ENCODE peak calls at places on chromosomes 3 and 15, in four cellular contexts. F is A549, U is heart left ventricle, E is suprapubic skin. Q is an unnamed sample.

GRCh38 chr15:50135123-50135541 is 16.1 kb upstream of the ATP8B4 start:
- DNase-seq in F (peak), U (no peak), E (no peak), Q (no peak)

GRCh38 chr3:150460484-150460883 is 52.4 kb downstream of the TSC22D2 start:
- DNase-seq in F (no peak), U (no peak), E (no peak), Q (peak)

GRCh38 chr15:48336940-48337339 is 5.7 kb downstream of the DUT start:
- DNase-seq in F (no peak), U (no peak), E (no peak), Q (no peak)

GRCh38 chr3:196686436-196686835 is 25.6 kb downstream of the CEP19 start:
- DNase-seq in F (no peak), U (no peak), E (no peak), Q (no peak)

GRCh38 chr15:26564354-26564753 is 208.5 kb downstream of the GABRB3 start:
- DNase-seq in F (no peak), U (no peak), E (no peak), Q (no peak)

GRCh38 chr3:114519415-114519814 is 225.6 kb downstream of the TIGIT start:
- DNase-seq in F (peak), U (no peak), E (no peak), Q (peak)

GRCh38 chr3:194296448-194296831 is 54.7 kb downstream of the CPN2 start:
- DNase-seq in F (peak), U (no peak), E (no peak), Q (peak)

GRCh38 chr3:101036213-101036618 is 43.0 kb upstream of the ABI3BP start:
- DNase-seq in F (peak), U (no peak), E (no peak), Q (peak)

GRCh38 chr15:34188711-34189110 is 21.2 kb downstream of the KATNBL1 start:
- DNase-seq in F (no peak), U (no peak), E (no peak), Q (no peak)

GRCh38 chr15:83372434-83372873 is 74.7 kb upstream of the SH3GL3 start:
- DNase-seq in F (no peak), U (no peak), E (no peak), Q (no peak)

GRCh38 chr3:168029705-168030104 is 66.0 kb downstream of the GOLIM4 start:
- DNase-seq in F (no peak), U (no peak), E (no peak), Q (no peak)

GRCh38 chr3:168625477-168625876 is 529.8 kb upstream of the GOLIM4 start:
- DNase-seq in F (no peak), U (no peak), E (no peak), Q (no peak)

GRCh38 chr3:12716605-12717121 is 42.4 kb downstream of the TMEM40 start:
- DNase-seq in F (no peak), U (no peak), E (no peak), Q (no peak)

GRCh38 chr15:65344909-65345275 is 32.9 kb downstream of the IGDCC3 start:
- DNase-seq in F (no peak), U (no peak), E (no peak), Q (no peak)

GRCh38 chr3:188261011-188261410 is 107.1 kb downstream of the LPP start:
- DNase-seq in F (no peak), U (no peak), E (no peak), Q (no peak)

GRCh38 chr15:57329582-57330367 is 46.5 kb upstream of the CGNL1 start:
- DNase-seq in F (no peak), U (no peak), E (no peak), Q (no peak)

GRCh38 chr3:13110678-13111116 is 37.5 kb upstream of the IQSEC1 start:
- DNase-seq in F (no peak), U (no peak), E (no peak), Q (no peak)

GRCh38 chr3:56753206-56753605 is 48.5 kb downstream of the ARHGEF3 start:
- DNase-seq in F (no peak), U (no peak), E (no peak), Q (no peak)

GRCh38 chr3:63349583-63350177 is 71.6 kb downstream of the SYNPR start:
- DNase-seq in F (peak), U (no peak), E (no peak), Q (peak)

GRCh38 chr3:137958635-137959034 is 51.3 kb upstream of the CLDN18 start:
- DNase-seq in F (no peak), U (no peak), E (no peak), Q (no peak)

GRCh38 chr3:56783644-56784451 is 17.9 kb downstream of the ARHGEF3 start:
- DNase-seq in F (peak), U (peak), E (no peak), Q (no peak)

GRCh38 chr3:190696777-190697501 is 165.6 kb downstream of the GMNC start:
- DNase-seq in F (peak), U (no peak), E (no peak), Q (peak)

GRCh38 chr3:195148553-195148952 is 122.4 kb downstream of the XXYLT1 start:
- DNase-seq in F (no peak), U (no peak), E (no peak), Q (no peak)

GRCh38 chr3:169365993-169366915 is 297.3 kb downstream of the MECOM start:
- DNase-seq in F (no peak), U (no peak), E (no peak), Q (no peak)

GRCh38 chr3:32292085-32292796 is 53.8 kb downstream of the CMTM8 start:
- DNase-seq in F (no peak), U (no peak), E (no peak), Q (no peak)

GRCh38 chr3:79085166-79085565 is 682.6 kb downstream of the ROBO1 start:
- DNase-seq in F (no peak), U (no peak), E (no peak), Q (no peak)

GRCh38 chr15:99105516-99106341 is 849 bp downstream of the SYNM start:
- DNase-seq in F (peak), U (peak), E (peak), Q (peak)

GRCh38 chr15:25859838-25860645 is 3.1 kb downstream of the ATP10A start:
- DNase-seq in F (no peak), U (no peak), E (no peak), Q (no peak)

GRCh38 chr3:23402728-23403505 is 199.8 kb downstream of the UBE2E2 start:
- DNase-seq in F (no peak), U (no peak), E (no peak), Q (no peak)

GRCh38 chr3:74575857-74576256 is 38.6 kb downstream of the CNTN3 start:
- DNase-seq in F (no peak), U (no peak), E (no peak), Q (no peak)

GRCh38 chr15:70361891-70362290 is 264.2 kb upstream of the TLE3 start:
- DNase-seq in F (no peak), U (no peak), E (no peak), Q (no peak)

GRCh38 chr3:45499529-45499928 is 95.0 kb upstream of the LIMD1 start:
- DNase-seq in F (peak), U (no peak), E (no peak), Q (no peak)

GRCh38 chr3:47854267-47854666 is 51.3 kb downstream of the DHX30 start:
- DNase-seq in F (no peak), U (no peak), E (no peak), Q (no peak)

GRCh38 chr15:67175643-67176071 is 78.8 kb downstream of the AAGAB start:
- DNase-seq in F (no peak), U (no peak), E (peak), Q (peak)

GRCh38 chr3:66497288-66497972 is 3.4 kb downstream of the LRIG1 start:
- DNase-seq in F (no peak), U (no peak), E (no peak), Q (no peak)

GRCh38 chr15:68612979-68613740 is 34.4 kb downstream of the CORO2B start:
- DNase-seq in F (peak), U (peak), E (no peak), Q (no peak)

GRCh38 chr15:31352911-31353811 is 26.5 kb downstream of the KLF13 start:
- DNase-seq in F (no peak), U (peak), E (no peak), Q (peak)

GRCh38 chr15:26773917-26774316 is 1.1 kb upstream of the GABRB3 start:
- DNase-seq in F (peak), U (no peak), E (no peak), Q (peak)

GRCh38 chr3:157294444-157294843 is 134.5 kb upstream of the CCNL1 start:
- DNase-seq in F (no peak), U (no peak), E (no peak), Q (no peak)
- H3K27ac ChIP-seq in F (peak), U (no peak), E (no peak), Q (no peak)

DNA sequence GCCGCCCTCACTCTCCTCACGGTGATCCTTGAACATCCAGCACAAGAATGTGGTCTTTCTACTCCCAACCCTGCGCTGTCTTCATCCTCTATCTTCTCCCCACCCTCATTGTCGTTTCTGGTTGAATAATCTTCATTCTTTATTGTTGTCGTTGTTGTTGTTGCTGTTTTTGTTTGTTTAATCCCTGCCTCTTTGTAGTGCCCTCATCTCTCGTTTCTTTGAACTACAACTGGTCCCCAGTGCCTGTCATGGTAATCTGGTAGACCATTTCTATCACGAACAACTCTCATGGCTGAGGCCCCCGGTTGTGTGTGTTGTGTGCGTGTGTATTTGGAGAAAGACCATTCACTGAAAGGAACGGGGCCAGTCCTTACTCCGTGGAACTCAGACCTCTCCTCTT is 1.3 kb upstream of the MYO5A start:
- DNase-seq in F (no peak), U (no peak), E (no peak), Q (no peak)
- H3K4me3 ChIP-seq in F (peak), U (peak), E (peak), Q (peak)

GRCh38 chr15:79244876-79245275 is 37.6 kb upstream of the ANKRD34C start:
- DNase-seq in F (no peak), U (no peak), E (no peak), Q (no peak)
- TF ChIP-seq POLR2A in F (no peak), U (no peak), E (no peak), Q (no peak)

GRCh38 chr15:40106203-40107161 is 2.2 kb downstream of the BMF start:
- DNase-seq in F (peak), U (peak), E (peak), Q (peak)
- H3K27ac ChIP-seq in F (peak), U (peak), E (peak), Q (peak)

DNA sequence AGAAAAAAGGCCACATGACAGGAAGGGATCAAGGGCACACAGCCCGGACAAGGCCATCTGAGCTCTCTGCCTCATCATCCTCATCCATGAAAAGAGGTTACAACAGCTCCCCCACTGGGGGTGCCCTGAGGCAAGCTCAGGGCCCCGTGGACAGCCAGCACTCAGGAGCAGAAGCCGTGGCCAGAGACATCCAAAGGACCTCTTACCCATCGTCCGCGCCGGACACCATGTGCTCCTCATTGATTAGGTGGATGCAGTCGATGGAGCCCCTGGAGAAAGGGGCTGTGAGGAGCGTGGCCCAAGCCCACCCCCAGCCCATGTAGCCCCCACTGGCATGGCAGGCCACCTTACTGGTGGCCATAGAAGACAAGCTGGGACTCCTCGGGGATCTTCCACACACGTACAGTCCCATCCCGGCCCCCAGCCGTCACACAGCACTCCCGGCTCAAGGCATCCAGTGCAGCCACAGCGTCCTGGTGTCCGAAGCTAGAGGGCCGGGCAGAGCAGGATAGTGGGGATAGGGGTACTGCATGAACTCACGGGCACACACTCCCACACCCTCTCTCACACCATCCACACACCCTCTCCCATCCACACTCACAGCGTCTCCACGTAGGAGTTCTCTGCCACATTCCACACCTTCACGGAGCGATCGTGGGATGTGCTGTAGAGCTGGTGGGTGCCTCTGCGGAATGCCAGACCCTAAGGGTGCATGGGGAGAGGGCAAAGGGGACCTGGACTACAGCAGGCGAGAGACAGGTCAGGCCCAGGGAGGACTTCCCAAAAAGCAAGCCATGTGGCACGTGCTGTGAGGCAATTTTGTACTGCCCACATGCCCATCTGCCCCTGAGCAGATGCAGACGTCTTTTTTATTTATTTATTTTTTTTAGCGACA is 6.5 kb downstream of the RRP9 start:
- DNase-seq in F (no peak), U (no peak), E (peak), Q (no peak)
- H3K4me3 ChIP-seq in F (no peak), U (no peak), E (no peak), Q (no peak)

DNA sequence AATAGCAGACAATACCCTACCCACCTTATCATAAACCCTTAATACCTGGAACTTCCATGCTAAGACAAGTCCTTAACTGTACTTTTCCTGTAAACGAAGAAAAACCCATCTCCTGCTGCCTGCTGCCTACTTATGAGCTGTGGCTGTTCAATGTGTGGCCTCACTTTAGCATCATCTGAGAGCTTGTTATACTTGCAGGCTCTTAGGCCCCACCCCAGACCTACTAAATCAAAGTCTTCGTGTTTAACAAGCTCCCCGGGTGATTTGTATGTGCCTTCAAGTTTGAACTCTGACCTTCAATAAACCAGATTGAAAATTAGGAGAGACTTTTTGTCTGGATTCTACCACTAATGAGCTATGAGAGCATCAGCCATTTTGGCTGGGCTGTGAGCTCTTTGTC is 29.3 kb downstream of the TMEM41A start:
- DNase-seq in F (no peak), U (no peak), E (no peak), Q (no peak)
- TF ChIP-seq POLR2A in F (no peak), U (no peak), E (no peak), Q (no peak)